ENCODE peak calls at places on chromosomes 5 and 9, in six cellular contexts. D is NB4, G is astrocyte of the spinal cord, Q is choroid plexus epithelial cell, X is A549, M is epithelial cell of esophagus. P is an unnamed sample.

GRCh38 chr5:159050408-159051091 is 49.2 kb downstream of the EBF1 start:
- DNase-seq in Q (peak), M (peak), X (no peak), G (peak), D (peak), P (peak)

GRCh38 chr5:91158011-91158410 is 225.1 kb downstream of the ARRDC3 start:
- DNase-seq in G (no peak), Q (no peak), D (no peak), X (no peak), M (no peak), P (no peak)

GRCh38 chr9:126456396-126456795 is 129.8 kb downstream of the MVB12B start:
- DNase-seq in D (no peak), X (no peak), Q (no peak), G (no peak), M (peak), P (peak)

GRCh38 chr5:112960861-112961504 is 15.6 kb upstream of the DCP2 start:
- DNase-seq in G (no peak), X (no peak), M (no peak), D (peak), Q (no peak), P (no peak)

GRCh38 chr5:135680713-135681112 is 101.9 kb upstream of the CXCL14 start:
- DNase-seq in G (no peak), D (no peak), X (no peak), Q (no peak), M (no peak), P (no peak)

GRCh38 chr5:27815061-27815460 is 776.7 kb upstream of the CDH9 start:
- DNase-seq in Q (peak), M (no peak), G (no peak), D (no peak), X (no peak), P (no peak)

GRCh38 chr9:98491778-98492177 is 217.0 kb downstream of the GABBR2 start:
- DNase-seq in X (no peak), D (no peak), M (peak), G (peak), Q (peak), P (peak)

GRCh38 chr5:112594060-112594850 is 143.4 kb upstream of the APC start:
- DNase-seq in X (no peak), Q (peak), G (no peak), D (no peak), M (peak), P (no peak)

GRCh38 chr5:6397536-6398269 is 19.4 kb upstream of the MED10 start:
- DNase-seq in G (no peak), D (no peak), M (no peak), X (no peak), Q (no peak), P (no peak)

GRCh38 chr5:130102995-130103394 is 198.7 kb downstream of the CHSY3 start:
- DNase-seq in M (no peak), Q (no peak), D (no peak), G (no peak), X (no peak), P (no peak)

GRCh38 chr9:110688329-110688728 is 19.7 kb downstream of the MUSK start:
- DNase-seq in M (no peak), Q (no peak), D (no peak), X (no peak), G (no peak), P (no peak)

GRCh38 chr5:95075079-95075478 is 209.8 kb downstream of the MCTP1 start:
- DNase-seq in X (no peak), D (peak), G (no peak), M (no peak), Q (no peak), P (no peak)

GRCh38 chr9:38027714-38028113 is 41.3 kb downstream of the SHB start:
- DNase-seq in Q (no peak), X (no peak), M (no peak), D (no peak), G (no peak), P (no peak)

GRCh38 chr9:23700359-23700758 is 125.7 kb downstream of the ELAVL2 start:
- DNase-seq in M (no peak), D (no peak), X (no peak), G (no peak), Q (no peak), P (no peak)

GRCh38 chr9:134526798-134527492 is 114.7 kb upstream of the COL5A1 start:
- DNase-seq in X (no peak), G (no peak), D (no peak), M (no peak), Q (no peak), P (no peak)

GRCh38 chr9:99834474-99834873 is 12.8 kb downstream of the NR4A3 start:
- DNase-seq in M (no peak), D (no peak), G (no peak), Q (no peak), X (no peak), P (no peak)

GRCh38 chr9:96564217-96564616 is 55.4 kb downstream of the CDC14B start:
- DNase-seq in M (no peak), X (no peak), Q (no peak), G (no peak), D (no peak), P (no peak)

GRCh38 chr9:131552030-131552429 is 6.7 kb downstream of the PRRT1B start:
- DNase-seq in G (no peak), M (no peak), D (no peak), Q (no peak), X (no peak), P (no peak)

GRCh38 chr5:116404792-116405191 is 169.8 kb downstream of the SEMA6A start:
- DNase-seq in D (no peak), Q (no peak), X (no peak), M (no peak), G (no peak), P (no peak)

GRCh38 chr9:124869466-124869985 is 7.6 kb downstream of the ARPC5L start:
- DNase-seq in Q (no peak), X (no peak), D (peak), G (no peak), M (peak), P (no peak)

GRCh38 chr9:116276651-116277121 is 123.1 kb downstream of the PAPPA start:
- DNase-seq in M (no peak), D (no peak), G (peak), X (no peak), Q (peak), P (peak)

GRCh38 chr5:32508806-32509805 is 64.6 kb upstream of the ZFR start:
- DNase-seq in G (no peak), D (peak), M (peak), Q (no peak), X (no peak), P (no peak)

GRCh38 chr5:122424211-122424610 is 112.2 kb downstream of the SNCAIP start:
- DNase-seq in M (peak), D (no peak), G (no peak), Q (no peak), X (no peak), P (no peak)

GRCh38 chr5:176574297-176574591 is 25.1 kb downstream of the CDHR2 start:
- DNase-seq in M (no peak), Q (no peak), X (no peak), D (no peak), G (no peak), P (peak)

GRCh38 chr9:32571969-32572899 is 725 bp downstream of the NDUFB6 start:
- DNase-seq in Q (peak), M (peak), G (peak), D (peak), X (peak), P (peak)

GRCh38 chr5:154221371-154221896 is 30.9 kb downstream of the GALNT10 start:
- DNase-seq in Q (peak), G (peak), M (peak), D (peak), X (no peak), P (peak)

GRCh38 chr9:113427629-113428028 is 17.1 kb downstream of the C9orf43 start:
- DNase-seq in D (peak), G (no peak), M (peak), Q (peak), X (no peak), P (peak)

GRCh38 chr5:40631236-40631635 is 48.5 kb upstream of the PTGER4 start:
- DNase-seq in D (no peak), M (no peak), X (no peak), Q (no peak), G (no peak), P (no peak)

GRCh38 chr5:157471709-157472108 is 11.7 kb downstream of the NIPAL4 start:
- DNase-seq in D (peak), X (peak), Q (peak), M (peak), G (no peak), P (peak)

GRCh38 chr9:89461302-89461701 is 36.6 kb downstream of the SEMA4D start:
- DNase-seq in D (peak), M (no peak), G (peak), X (no peak), Q (peak), P (peak)

GRCh38 chr5:21685536-21685935 is 1167.6 kb downstream of the CDH12 start:
- DNase-seq in M (peak), X (no peak), G (peak), Q (no peak), D (no peak), P (peak)

GRCh38 chr5:112083623-112084022 is 326.6 kb upstream of the NREP start:
- DNase-seq in G (no peak), D (no peak), X (no peak), M (no peak), Q (no peak), P (no peak)

GRCh38 chr5:69074664-69075521 is 18.9 kb upstream of the SLC30A5 start:
- DNase-seq in D (no peak), M (no peak), Q (no peak), X (no peak), G (no peak), P (no peak)

GRCh38 chr5:178234753-178235599 is 2.4 kb upstream of the PHYKPL start:
- DNase-seq in M (peak), G (peak), D (peak), X (peak), Q (peak), P (peak)

GRCh38 chr5:171149772-171150171 is 159.3 kb upstream of the TLX3 start:
- DNase-seq in M (no peak), X (no peak), G (no peak), D (no peak), Q (no peak), P (no peak)

GRCh38 chr9:108041551-108041950 is 552.0 kb upstream of the KLF4 start:
- DNase-seq in D (no peak), G (peak), Q (peak), M (peak), X (peak), P (peak)

GRCh38 chr5:62084391-62084790 is 221.6 kb upstream of the KIF2A start:
- DNase-seq in G (no peak), D (no peak), Q (no peak), M (no peak), X (no peak), P (no peak)

GRCh38 chr5:62083247-62083646 is 222.8 kb upstream of the KIF2A start:
- DNase-seq in G (no peak), D (no peak), M (no peak), Q (no peak), X (no peak), P (no peak)

GRCh38 chr5:62083661-62084060 is 222.3 kb upstream of the KIF2A start:
- DNase-seq in D (no peak), G (no peak), X (no peak), M (peak), Q (no peak), P (no peak)

GRCh38 chr5:62077823-62078550 is 228.0 kb upstream of the KIF2A start:
- DNase-seq in X (no peak), D (no peak), Q (no peak), G (no peak), M (no peak), P (no peak)

DNA sequence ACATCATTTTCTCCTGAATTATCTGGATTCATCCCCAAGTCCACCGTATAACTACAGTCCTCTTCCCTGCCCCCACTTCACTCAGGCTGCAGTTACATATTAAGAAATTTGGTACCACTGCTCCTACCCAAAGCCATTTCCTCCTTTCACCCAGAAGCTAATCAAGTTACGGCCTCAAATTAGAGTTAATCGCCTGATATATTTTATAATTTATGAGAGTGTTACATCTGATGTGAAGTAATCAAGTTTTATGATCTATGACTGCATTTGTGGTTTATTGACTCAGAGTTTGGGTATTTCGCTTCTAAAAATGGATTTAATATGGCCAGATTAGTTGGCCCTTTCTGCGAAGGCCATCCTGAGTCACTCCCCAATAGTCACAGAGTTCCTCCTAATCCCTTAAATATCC is 223.6 kb upstream of the KIF2A start:
- DNase-seq in D (no peak), X (no peak), M (peak), Q (peak), G (no peak), P (no peak)
- TF ChIP-seq CTCF in D (no peak), X (no peak), M (no peak), Q (no peak), G (no peak), P (no peak)

GRCh38 chr9:137255448-137256114 is 454 bp downstream of the NELFB start:
- DNase-seq in D (peak), M (peak), X (no peak), Q (no peak), G (peak), P (peak)

GRCh38 chr9:137253717-137254623 is 1.2 kb upstream of the NELFB start:
- DNase-seq in D (no peak), Q (no peak), M (no peak), X (no peak), G (no peak), P (no peak)

GRCh38 chr9:137256362-137256761 is 1.2 kb downstream of the NELFB start:
- DNase-seq in D (no peak), M (no peak), Q (no peak), G (no peak), X (no peak), P (no peak)

GRCh38 chr9:137254624-137255447 is at the start of gene NELFB:
- DNase-seq in M (peak), X (peak), D (peak), Q (peak), G (peak), P (peak)

GRCh38 chr9:137256839-137257238 is 1.7 kb downstream of the NELFB start:
- DNase-seq in Q (no peak), D (no peak), M (no peak), G (no peak), X (no peak), P (no peak)
- H3K4me3 ChIP-seq in Q (peak), D (peak), M (peak), G (no peak), X (no peak), P (peak)

GRCh38 chr5:143208781-143209510 is 194.5 kb downstream of the NR3C1 start:
- DNase-seq in D (no peak), X (no peak), Q (no peak), G (no peak), M (no peak), P (no peak)
- TF ChIP-seq CTCF in D (peak), X (no peak), Q (peak), G (peak), M (peak), P (peak)

GRCh38 chr5:149297340-149298023 is 25.8 kb downstream of the AFAP1L1 start:
- DNase-seq in G (no peak), X (no peak), Q (no peak), M (no peak), D (no peak), P (peak)

GRCh38 chr5:149298857-149299404 is 27.3 kb downstream of the AFAP1L1 start:
- DNase-seq in X (no peak), D (no peak), G (no peak), M (no peak), Q (no peak), P (no peak)

GRCh38 chr5:149299451-149300054 is 27.9 kb downstream of the AFAP1L1 start:
- DNase-seq in Q (no peak), G (no peak), D (no peak), X (no peak), M (no peak), P (no peak)

GRCh38 chr5:149298163-149298562 is 26.5 kb downstream of the AFAP1L1 start:
- DNase-seq in M (no peak), Q (no peak), X (no peak), D (no peak), G (no peak), P (no peak)

GRCh38 chr5:149294872-149295829 is 23.5 kb downstream of the AFAP1L1 start:
- DNase-seq in X (no peak), D (no peak), Q (no peak), G (no peak), M (no peak), P (no peak)
- H3K4me3 ChIP-seq in X (no peak), D (no peak), Q (no peak), G (no peak), M (no peak), P (no peak)

GRCh38 chr5:15995206-15996052 is 184.2 kb downstream of the MARCHF11 start:
- DNase-seq in D (peak), Q (peak), X (no peak), M (peak), G (peak), P (peak)
- TF ChIP-seq CTCF in D (peak), Q (peak), X (peak), M (peak), G (peak), P (peak)

DNA sequence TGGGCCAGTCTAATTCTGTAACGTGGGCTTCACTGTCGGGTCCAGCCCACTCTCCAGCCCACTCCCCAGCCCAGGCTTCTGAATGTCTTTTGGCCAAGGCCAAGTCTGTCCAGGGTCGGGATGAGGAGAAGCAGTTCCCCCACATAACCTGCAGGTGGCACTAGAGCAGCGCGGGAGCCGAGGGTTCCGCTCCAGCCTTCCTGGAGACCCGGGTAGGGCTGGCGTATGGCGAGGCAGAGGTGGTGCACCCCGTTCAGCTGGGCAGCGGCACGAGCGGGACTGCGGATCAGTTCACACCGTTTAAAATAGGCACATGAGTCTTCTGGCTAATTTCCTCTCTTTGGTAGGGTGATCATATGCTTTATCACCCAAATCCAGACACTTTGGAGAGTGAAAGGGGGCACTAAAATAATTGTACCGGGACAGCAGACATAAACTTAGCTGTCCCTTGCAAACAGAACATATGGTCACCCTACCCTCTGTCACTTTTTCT is 185.9 kb downstream of the MSX2 start:
- DNase-seq in G (peak), X (peak), M (peak), D (peak), Q (peak), P (peak)
- H3K4me3 ChIP-seq in G (no peak), X (peak), M (no peak), D (no peak), Q (no peak), P (no peak)

GRCh38 chr9:9560382-9561035 is 1052.3 kb downstream of the PTPRD start:
- DNase-seq in G (no peak), D (no peak), M (no peak), Q (no peak), X (no peak), P (no peak)

GRCh38 chr9:9558907-9559306 is 1053.9 kb downstream of the PTPRD start:
- DNase-seq in D (no peak), X (no peak), M (no peak), Q (no peak), G (no peak), P (no peak)

GRCh38 chr9:9557804-9558334 is 1054.9 kb downstream of the PTPRD start:
- DNase-seq in M (no peak), X (no peak), G (peak), Q (no peak), D (no peak), P (no peak)

GRCh38 chr9:9552665-9553064 is 1060.1 kb downstream of the PTPRD start:
- DNase-seq in D (no peak), G (no peak), Q (no peak), X (no peak), M (no peak), P (no peak)

GRCh38 chr9:9556865-9557803 is 1055.7 kb downstream of the PTPRD start:
- DNase-seq in G (no peak), M (no peak), X (no peak), D (no peak), Q (no peak), P (no peak)
- TF ChIP-seq CTCF in G (no peak), M (no peak), X (no peak), D (no peak), Q (no peak), P (no peak)

DNA sequence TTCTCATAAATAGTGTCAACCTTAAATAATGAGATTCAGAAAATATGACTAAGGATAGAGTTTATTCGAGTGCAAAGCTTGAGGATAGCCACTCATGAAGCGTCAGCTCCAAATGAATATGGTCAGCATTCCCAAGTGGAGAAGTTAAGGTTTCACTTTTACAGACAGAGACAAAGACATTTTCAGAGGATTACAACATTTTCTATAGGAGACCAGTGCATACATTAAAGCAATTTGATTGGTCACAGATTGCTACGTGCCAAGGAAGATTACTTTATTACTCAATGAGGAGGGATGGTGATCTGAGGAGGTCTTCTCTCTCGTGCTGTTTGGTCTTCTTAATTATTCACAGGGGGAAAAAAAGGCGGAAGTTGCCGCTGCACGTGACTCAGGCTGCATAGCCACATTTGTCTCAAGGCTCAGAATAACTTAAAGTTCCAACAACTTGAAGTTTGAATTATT is 60.1 kb upstream of the SPATA31C2 start:
- DNase-seq in Q (peak), M (peak), D (peak), X (peak), G (peak), P (peak)
- H3K4me3 ChIP-seq in Q (no peak), M (no peak), D (no peak), X (peak), G (no peak), P (no peak)

GRCh38 chr5:399296-400281 is 43.4 kb upstream of the EXOC3 start:
- DNase-seq in G (peak), Q (peak), M (peak), X (peak), D (peak), P (peak)
- TF ChIP-seq CTCF in G (no peak), Q (no peak), M (no peak), X (no peak), D (peak), P (no peak)